ENCODE peak calls at places on chromosomes 2 and 18, in four cellular contexts. One of them, this sample, is unnamed.
A peak's percentile ranks its signal among the peaks of the same experiment; 100 is the strongest.

GRCh38 chr18:9058426-9058825 is 44.1 kb upstream of the NDUFV2 start:
- DNase-seq in HEK293T: no peak
- DNase-seq in GM12878: no peak
- DNase-seq in K562: no peak
- DNase-seq in this sample: no peak

GRCh38 chr18:36130883-36131653 is 1.4 kb downstream of the ELP2 start:
- DNase-seq in GM12878: no peak
- DNase-seq in K562: peak; percentile 24
- DNase-seq in HEK293T: no peak
- DNase-seq in this sample: no peak

GRCh38 chr18:27843783-27844415 is 333.0 kb downstream of the CDH2 start:
- DNase-seq in GM12878: no peak
- DNase-seq in K562: no peak
- DNase-seq in HEK293T: no peak
- DNase-seq in this sample: no peak

GRCh38 chr18:35326695-35327387 is 17.4 kb downstream of the ZNF24 start:
- DNase-seq in GM12878: no peak
- DNase-seq in K562: no peak
- DNase-seq in HEK293T: no peak
- DNase-seq in this sample: no peak

GRCh38 chr2:128608911-128609880 is 290.5 kb upstream of the HS6ST1 start:
- DNase-seq in K562: no peak
- DNase-seq in GM12878: no peak
- DNase-seq in HEK293T: no peak
- DNase-seq in this sample: no peak

GRCh38 chr2:64052468-64053241 is 33.4 kb upstream of the VPS54 start:
- DNase-seq in HEK293T: no peak
- DNase-seq in GM12878: no peak
- DNase-seq in K562: no peak
- DNase-seq in this sample: no peak

GRCh38 chr2:157758586-157758985 is 117.5 kb downstream of the ACVR1 start:
- DNase-seq in GM12878: no peak
- DNase-seq in K562: no peak
- DNase-seq in HEK293T: no peak
- DNase-seq in this sample: no peak

GRCh38 chr2:65800998-65801397 is 368.6 kb upstream of the SPRED2 start:
- DNase-seq in HEK293T: peak; percentile 30
- DNase-seq in K562: no peak
- DNase-seq in GM12878: no peak
- DNase-seq in this sample: no peak

GRCh38 chr2:101571951-101572350 is 97.0 kb upstream of the RFX8 start:
- DNase-seq in K562: no peak
- DNase-seq in GM12878: no peak
- DNase-seq in HEK293T: no peak
- DNase-seq in this sample: no peak

GRCh38 chr2:239750045-239750835 is 274.9 kb downstream of the NDUFA10 start:
- DNase-seq in GM12878: no peak
- DNase-seq in HEK293T: no peak
- DNase-seq in K562: no peak
- DNase-seq in this sample: no peak
- TF ChIP-seq TARDBP in GM12878: no peak
- TF ChIP-seq TARDBP in HEK293T: no peak
- TF ChIP-seq TARDBP in K562: no peak
- TF ChIP-seq TARDBP in this sample: no peak

DNA sequence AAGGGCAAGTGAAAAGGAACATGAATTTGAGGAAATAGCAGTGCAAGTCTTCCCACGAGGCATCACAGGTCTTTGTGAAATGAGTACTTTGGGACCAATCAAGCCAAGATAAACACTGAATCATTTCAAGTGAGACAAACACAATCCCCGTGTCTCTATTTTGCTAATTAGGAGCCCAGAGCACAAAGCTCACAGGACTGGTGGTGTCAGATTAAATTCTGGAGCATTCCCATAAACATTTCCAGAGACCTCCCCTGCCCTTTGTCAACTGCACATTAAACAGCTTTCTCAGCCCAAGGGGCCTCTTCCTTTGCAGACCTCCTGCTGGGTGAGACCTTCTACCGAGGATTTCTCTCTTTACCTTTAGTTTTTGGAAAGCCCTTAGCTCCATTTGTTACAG is 50.8 kb downstream of the DAPL1 start:
- DNase-seq in K562: no peak
- DNase-seq in HEK293T: peak; percentile 16
- DNase-seq in GM12878: no peak
- DNase-seq in this sample: no peak
- TF ChIP-seq TARDBP in K562: no peak
- TF ChIP-seq TARDBP in HEK293T: no peak
- TF ChIP-seq TARDBP in GM12878: no peak
- TF ChIP-seq TARDBP in this sample: no peak

DNA sequence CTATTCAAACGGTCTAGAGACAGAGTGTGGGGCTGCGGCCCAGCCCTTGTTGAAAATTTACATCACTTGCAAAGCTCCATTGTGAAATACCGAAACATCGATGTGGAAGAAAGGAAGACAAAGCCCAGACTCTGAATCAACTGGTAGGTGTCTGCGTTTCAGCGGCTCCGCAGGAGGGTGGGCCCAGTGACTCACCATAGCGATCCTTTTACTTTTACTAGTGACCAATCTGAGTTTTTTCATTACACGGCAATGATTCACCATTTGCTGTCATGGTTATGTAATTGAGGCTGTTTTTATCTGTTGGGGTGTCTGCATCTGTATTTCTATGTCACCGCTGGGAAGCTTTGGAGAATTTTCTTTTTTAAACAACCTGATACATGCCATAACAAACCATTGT is 66.6 kb upstream of the ODC1 start:
- DNase-seq in K562: no peak
- DNase-seq in HEK293T: no peak
- DNase-seq in GM12878: no peak
- DNase-seq in this sample: no peak
- TF ChIP-seq TARDBP in K562: no peak
- TF ChIP-seq TARDBP in HEK293T: no peak
- TF ChIP-seq TARDBP in GM12878: no peak
- TF ChIP-seq TARDBP in this sample: no peak

GRCh38 chr18:59932401-59932800 is 32.6 kb downstream of the PMAIP1 start:
- DNase-seq in GM12878: no peak
- DNase-seq in HEK293T: no peak
- DNase-seq in K562: no peak
- DNase-seq in this sample: no peak

GRCh38 chr18:59926131-59926530 is 26.3 kb downstream of the PMAIP1 start:
- DNase-seq in GM12878: no peak
- DNase-seq in HEK293T: no peak
- DNase-seq in K562: no peak
- DNase-seq in this sample: no peak

GRCh38 chr18:59928201-59928600 is 28.4 kb downstream of the PMAIP1 start:
- DNase-seq in K562: no peak
- DNase-seq in HEK293T: no peak
- DNase-seq in GM12878: no peak
- DNase-seq in this sample: no peak

GRCh38 chr18:59927246-59927825 is 27.5 kb downstream of the PMAIP1 start:
- DNase-seq in HEK293T: no peak
- DNase-seq in K562: no peak
- DNase-seq in GM12878: peak; percentile 98
- DNase-seq in this sample: no peak

DNA sequence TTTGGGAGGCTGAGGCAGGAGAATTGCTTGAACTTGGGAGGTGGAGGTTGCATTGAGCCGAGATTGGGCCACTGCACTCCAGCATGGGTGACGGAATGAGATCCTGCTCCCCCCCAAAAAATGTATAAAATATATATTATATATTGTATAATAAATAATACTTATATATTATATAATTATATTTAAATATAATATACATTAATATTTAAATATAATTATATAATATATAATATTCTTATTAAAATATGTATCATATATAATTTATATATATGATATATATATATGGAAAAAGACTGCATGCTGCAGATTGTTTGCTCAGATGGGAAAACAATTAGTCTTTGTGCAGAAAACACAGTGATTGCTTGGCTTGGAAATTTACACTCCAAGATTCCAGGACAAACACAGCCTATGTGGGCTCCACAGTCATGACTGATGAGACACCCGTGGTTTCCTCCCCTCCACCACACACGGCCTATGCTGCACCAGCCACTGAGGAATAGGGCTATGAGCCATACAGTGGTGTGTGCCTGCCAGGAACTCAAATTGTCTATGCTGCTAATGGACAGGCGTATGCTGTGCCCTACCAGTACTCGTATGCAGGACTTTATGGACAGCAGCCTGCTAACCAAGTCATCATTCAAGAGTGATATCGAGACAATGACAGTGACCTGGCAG is 30.0 kb downstream of the PMAIP1 start:
- DNase-seq in GM12878: no peak
- DNase-seq in K562: no peak
- DNase-seq in HEK293T: no peak
- DNase-seq in this sample: no peak
- TF ChIP-seq TARDBP in GM12878: no peak
- TF ChIP-seq TARDBP in K562: no peak
- TF ChIP-seq TARDBP in HEK293T: no peak
- TF ChIP-seq TARDBP in this sample: no peak

GRCh38 chr18:74803117-74803516 is 205.4 kb downstream of the ZNF407 start:
- DNase-seq in HEK293T: no peak
- DNase-seq in K562: no peak
- DNase-seq in GM12878: no peak
- DNase-seq in this sample: no peak

GRCh38 chr18:74804677-74805076 is 207.0 kb downstream of the ZNF407 start:
- DNase-seq in GM12878: no peak
- DNase-seq in K562: no peak
- DNase-seq in HEK293T: no peak
- DNase-seq in this sample: no peak

GRCh38 chr18:74803769-74804168 is 206.1 kb downstream of the ZNF407 start:
- DNase-seq in K562: no peak
- DNase-seq in GM12878: no peak
- DNase-seq in HEK293T: no peak
- DNase-seq in this sample: no peak

GRCh38 chr18:74806073-74806472 is 208.4 kb downstream of the ZNF407 start:
- DNase-seq in HEK293T: no peak
- DNase-seq in GM12878: no peak
- DNase-seq in K562: no peak
- DNase-seq in this sample: no peak

GRCh38 chr18:74806700-74807416 is 209.2 kb downstream of the ZNF407 start:
- DNase-seq in GM12878: peak; percentile 73
- DNase-seq in K562: no peak
- DNase-seq in HEK293T: no peak
- DNase-seq in this sample: peak; percentile 7
- TF ChIP-seq TARDBP in GM12878: no peak
- TF ChIP-seq TARDBP in K562: no peak
- TF ChIP-seq TARDBP in HEK293T: no peak
- TF ChIP-seq TARDBP in this sample: no peak

GRCh38 chr2:203175371-203175770 is 63.4 kb upstream of the CYP20A1 start:
- DNase-seq in GM12878: no peak
- DNase-seq in HEK293T: no peak
- DNase-seq in K562: no peak
- DNase-seq in this sample: no peak

DNA sequence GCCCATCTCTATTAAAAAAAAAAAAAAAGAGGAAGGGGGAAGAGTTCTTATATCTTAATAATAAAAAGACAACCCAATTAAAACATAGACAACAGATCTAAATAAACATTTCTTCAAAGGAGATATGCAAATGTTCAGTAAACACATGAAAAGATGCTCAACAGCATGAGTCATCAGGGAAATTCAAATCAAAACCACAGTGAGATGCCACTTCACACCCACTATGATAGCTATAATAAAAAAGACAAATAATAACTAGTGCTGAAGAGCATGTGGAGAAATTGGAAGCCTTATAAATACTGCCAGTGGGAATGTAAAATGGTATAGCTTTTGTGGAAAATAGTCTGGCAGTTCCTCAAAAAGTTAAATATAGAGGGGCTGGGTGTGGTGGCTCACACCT is 61.5 kb upstream of the CYP20A1 start:
- DNase-seq in HEK293T: no peak
- DNase-seq in K562: no peak
- DNase-seq in GM12878: no peak
- DNase-seq in this sample: no peak
- TF ChIP-seq TARDBP in HEK293T: no peak
- TF ChIP-seq TARDBP in K562: no peak
- TF ChIP-seq TARDBP in GM12878: no peak
- TF ChIP-seq TARDBP in this sample: no peak

DNA sequence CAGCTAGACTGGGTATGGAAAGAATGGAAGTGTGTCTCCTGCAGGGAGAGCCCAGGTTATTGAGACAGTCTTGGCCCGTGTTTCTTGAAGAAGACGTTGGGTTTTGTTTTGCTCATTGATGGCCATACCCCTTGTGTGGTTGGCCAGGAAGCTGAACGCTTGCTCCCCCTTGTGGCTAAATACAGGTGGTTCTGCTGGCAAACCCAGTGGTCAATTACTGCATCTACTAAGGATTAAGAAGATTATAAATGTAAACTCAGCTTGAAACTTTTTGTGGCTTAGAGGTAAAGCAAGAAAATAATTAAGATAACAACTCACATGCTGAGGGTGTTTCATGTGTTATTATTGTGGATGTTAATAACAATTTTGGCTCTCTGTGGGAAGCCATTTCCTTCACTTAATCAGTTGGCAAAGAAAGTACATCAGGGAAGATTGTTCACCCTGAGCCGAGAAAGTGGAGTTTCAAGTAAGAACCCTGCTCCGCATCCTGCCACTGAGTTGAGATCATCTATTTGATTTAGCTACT is 91.8 kb downstream of the NEDD4L start:
- DNase-seq in HEK293T: peak; percentile 64
- DNase-seq in K562: peak; percentile 75
- DNase-seq in GM12878: peak; percentile 45
- DNase-seq in this sample: peak; percentile 31
- TF ChIP-seq TARDBP in HEK293T: no peak
- TF ChIP-seq TARDBP in K562: no peak
- TF ChIP-seq TARDBP in GM12878: no peak
- TF ChIP-seq TARDBP in this sample: no peak

GRCh38 chr2:230787101-230787500 is 74.5 kb downstream of the CAB39 start:
- DNase-seq in K562: no peak
- DNase-seq in HEK293T: no peak
- DNase-seq in GM12878: no peak
- DNase-seq in this sample: no peak
- TF ChIP-seq TARDBP in K562: no peak
- TF ChIP-seq TARDBP in HEK293T: no peak
- TF ChIP-seq TARDBP in GM12878: no peak
- TF ChIP-seq TARDBP in this sample: no peak

GRCh38 chr18:41751652-41752051 is 203.4 kb upstream of the PIK3C3 start:
- DNase-seq in GM12878: no peak
- DNase-seq in HEK293T: no peak
- DNase-seq in K562: no peak
- DNase-seq in this sample: no peak

GRCh38 chr18:41756141-41756540 is 198.9 kb upstream of the PIK3C3 start:
- DNase-seq in GM12878: no peak
- DNase-seq in K562: no peak
- DNase-seq in HEK293T: no peak
- DNase-seq in this sample: no peak

GRCh38 chr18:41752826-41753225 is 202.2 kb upstream of the PIK3C3 start:
- DNase-seq in K562: no peak
- DNase-seq in HEK293T: no peak
- DNase-seq in GM12878: no peak
- DNase-seq in this sample: no peak

GRCh38 chr18:41754332-41754731 is 200.7 kb upstream of the PIK3C3 start:
- DNase-seq in HEK293T: no peak
- DNase-seq in K562: no peak
- DNase-seq in GM12878: no peak
- DNase-seq in this sample: no peak

DNA sequence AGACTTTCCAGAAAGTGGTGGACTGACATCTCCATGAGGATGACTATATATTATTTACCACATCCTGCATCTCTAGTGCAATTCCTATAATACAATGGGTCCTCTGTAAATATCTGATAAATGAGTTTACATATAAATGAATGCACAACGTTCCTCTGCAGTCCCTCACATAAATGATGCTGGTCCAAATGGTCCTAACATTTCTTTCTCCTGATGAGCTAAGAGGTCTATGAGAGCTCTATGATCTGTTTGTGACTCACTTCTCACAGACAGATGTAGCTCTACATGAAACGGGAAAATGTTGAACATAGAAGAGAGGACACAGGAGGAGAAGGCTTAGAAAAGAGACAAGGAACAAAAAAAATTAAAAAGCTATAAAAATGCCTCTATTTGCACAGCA is 201.2 kb upstream of the PIK3C3 start:
- DNase-seq in GM12878: no peak
- DNase-seq in K562: no peak
- DNase-seq in HEK293T: no peak
- DNase-seq in this sample: no peak
- TF ChIP-seq TARDBP in GM12878: no peak
- TF ChIP-seq TARDBP in K562: no peak
- TF ChIP-seq TARDBP in HEK293T: no peak
- TF ChIP-seq TARDBP in this sample: no peak